ENCODE peak calls at places on chromosome 2, in eight cellular contexts. M, Y, F, Z, I, G, P and J are unnamed samples.

GRCh38 chr2:162153608-162154224 is 1.7 kb upstream of the GCG start:
- DNase-seq in M (peak; percentile 77), P (peak; percentile 37), Y (peak; percentile 35), G (peak; percentile 6), F (peak; percentile 49), I (peak; percentile 20), Z (peak; percentile 64), J (peak; percentile 56)

GRCh38 chr2:163717474-163717873 is 18.3 kb downstream of the FIGN start:
- DNase-seq in I (no peak), F (no peak), P (no peak), G (no peak), Y (no peak), Z (no peak), M (peak; percentile 34), J (no peak)

GRCh38 chr2:239791727-239792648 is 233.2 kb downstream of the NDUFA10 start:
- DNase-seq in P (no peak), M (no peak), Y (no peak), I (no peak), Z (no peak), F (no peak), G (no peak), J (no peak)

GRCh38 chr2:235097196-235097895 is 145.5 kb downstream of the SH3BP4 start:
- DNase-seq in Z (no peak), G (no peak), P (no peak), F (no peak), M (no peak), Y (no peak), I (no peak), J (no peak)

GRCh38 chr2:232235716-232236115 is 142.8 kb upstream of the ALPP start:
- DNase-seq in G (no peak), M (peak; percentile 46), Z (no peak), I (no peak), P (no peak), F (peak; percentile 12), Y (peak; percentile 53), J (peak; percentile 32)

GRCh38 chr2:202335791-202336467 is 40.2 kb upstream of the BMPR2 start:
- DNase-seq in M (peak; percentile 55), I (no peak), Y (peak; percentile 31), Z (no peak), P (no peak), F (peak; percentile 70), G (peak; percentile 21), J (peak; percentile 39)

GRCh38 chr2:54629914-54630609 is 93.4 kb upstream of the EML6 start:
- DNase-seq in G (no peak), Z (peak; percentile 36), Y (peak; percentile 72), M (peak; percentile 81), I (no peak), F (peak; percentile 66), P (no peak), J (peak; percentile 74)

GRCh38 chr2:36812196-36812595 is 115.7 kb downstream of the VIT start:
- DNase-seq in F (no peak), G (no peak), Y (no peak), P (no peak), M (no peak), Z (no peak), I (no peak), J (peak; percentile 3)

GRCh38 chr2:104412384-104412783 is 441.5 kb upstream of the POU3F3 start:
- DNase-seq in P (peak; percentile 29), G (no peak), M (peak; percentile 2), I (no peak), Z (peak; percentile 17), F (no peak), Y (no peak), J (no peak)

GRCh38 chr2:28654981-28655322 is 96.7 kb upstream of the PPP1CB start:
- DNase-seq in F (no peak), Y (no peak), P (no peak), G (no peak), Z (no peak), M (peak; percentile 72), I (no peak), J (peak; percentile 43)

GRCh38 chr2:170610615-170611014 is 104.5 kb upstream of the SP5 start:
- DNase-seq in Y (no peak), P (no peak), M (no peak), I (no peak), Z (no peak), G (no peak), F (no peak), J (no peak)

GRCh38 chr2:54541995-54542394 is 85.9 kb downstream of the SPTBN1 start:
- DNase-seq in M (no peak), Y (no peak), P (no peak), I (no peak), Z (no peak), G (no peak), F (no peak), J (no peak)

GRCh38 chr2:177353084-177353483 is 39.5 kb upstream of the AGPS start:
- DNase-seq in Y (no peak), M (no peak), P (no peak), Z (no peak), F (peak; percentile 34), G (no peak), I (no peak), J (no peak)

GRCh38 chr2:218272531-218273212 is 2.4 kb downstream of the PNKD start:
- DNase-seq in I (peak; percentile 61), P (peak; percentile 76), F (peak; percentile 84), Y (peak; percentile 81), Z (peak; percentile 79), G (peak; percentile 89), M (peak; percentile 98), J (peak; percentile 84)

GRCh38 chr2:186544255-186544675 is 45.6 kb upstream of the ITGAV start:
- DNase-seq in M (peak; percentile 93), I (no peak), P (no peak), Z (no peak), Y (peak; percentile 84), F (peak; percentile 93), G (peak; percentile 60), J (peak; percentile 89)

GRCh38 chr2:68784191-68784590 is 49.6 kb downstream of the ARHGAP25 start:
- DNase-seq in Y (no peak), F (no peak), P (no peak), G (no peak), M (no peak), Z (no peak), I (no peak), J (no peak)

GRCh38 chr2:203887680-203888079 is 20.1 kb downstream of the CTLA4 start:
- DNase-seq in Z (no peak), F (no peak), G (no peak), I (no peak), P (no peak), M (no peak), Y (no peak), J (no peak)

GRCh38 chr2:144325086-144325485 is 194.8 kb downstream of the ZEB2 start:
- DNase-seq in F (no peak), Y (peak; percentile 45), P (no peak), M (no peak), G (no peak), I (peak; percentile 20), Z (peak; percentile 38), J (no peak)

GRCh38 chr2:165815742-165816141 is 21.7 kb upstream of the GALNT3 start:
- DNase-seq in I (no peak), P (no peak), G (no peak), Y (no peak), F (no peak), Z (no peak), M (no peak), J (no peak)